ENCODE peak calls at places on chromosomes 12 and 14, in nine cellular contexts. U is AG10803, J is mesothelial cell of epicardium, H is esophagus squamous epithelium, F is mammary epithelial cell, K is astrocyte of the spinal cord, W is lung, O is OCI-LY7, S is RWPE1. C is an unnamed sample.

GRCh38 chr14:24190416-24190815 is 1.8 kb upstream of the IPO4 start:
- DNase-seq in O (no peak), F (no peak), H (no peak), J (no peak), K (no peak), S (no peak), U (no peak), W (no peak), C (no peak)

GRCh38 chr14:59679872-59680271 is 103.3 kb upstream of the CCDC175 start:
- DNase-seq in H (no peak), J (no peak), K (peak; percentile 22), O (no peak), S (no peak), U (peak; percentile 3), W (no peak), F (no peak), C (peak; percentile 21)

GRCh38 chr14:58245562-58245961 is 919 bp downstream of the PSMA3 start:
- DNase-seq in H (no peak), W (no peak), U (no peak), J (no peak), S (no peak), F (no peak), O (peak; percentile 27), K (no peak), C (peak; percentile 25)

GRCh38 chr14:78197088-78197487 is 26.9 kb downstream of the NRXN3 start:
- DNase-seq in J (no peak), W (no peak), H (no peak), O (no peak), S (no peak), U (no peak), F (no peak), K (no peak), C (no peak)

GRCh38 chr14:54252072-54252730 is 144.6 kb upstream of the CDKN3 start:
- DNase-seq in K (peak; percentile 91), U (peak; percentile 87), F (peak; percentile 88), O (no peak), S (peak; percentile 82), J (no peak), W (peak; percentile 42), H (no peak), C (peak; percentile 75)

GRCh38 chr12:110575326-110575725 is 7.8 kb downstream of the PPTC7 start:
- DNase-seq in O (no peak), F (no peak), W (no peak), S (no peak), H (no peak), U (no peak), J (no peak), K (no peak), C (no peak)

GRCh38 chr12:18683603-18684002 is 54.2 kb downstream of the PLCZ1 start:
- DNase-seq in K (peak; percentile 27), H (no peak), W (no peak), F (peak; percentile 77), S (peak; percentile 31), J (no peak), O (no peak), U (peak; percentile 65), C (peak; percentile 95)

GRCh38 chr14:94239416-94239815 is 53.7 kb downstream of the SERPINA10 start:
- DNase-seq in K (no peak), F (no peak), J (no peak), U (no peak), O (no peak), H (no peak), W (no peak), S (no peak), C (no peak)

GRCh38 chr14:80077262-80077661 is 134.0 kb downstream of the DIO2 start:
- DNase-seq in O (no peak), K (no peak), U (peak; percentile 53), H (no peak), F (no peak), W (no peak), S (no peak), J (no peak), C (no peak)

GRCh38 chr12:79615596-79616560 is 74.9 kb downstream of the PAWR start:
- DNase-seq in O (no peak), U (peak; percentile 50), W (no peak), S (no peak), J (no peak), K (no peak), H (no peak), F (peak; percentile 56), C (peak; percentile 76)

GRCh38 chr14:44316647-44317432 is 190.2 kb downstream of the FSCB start:
- DNase-seq in F (peak; percentile 96), H (no peak), O (no peak), W (no peak), S (peak; percentile 82), J (no peak), U (peak; percentile 53), K (peak; percentile 94), C (peak; percentile 99)

GRCh38 chr12:24034894-24035293 is 85.4 kb upstream of the SOX5 start:
- DNase-seq in S (no peak), K (no peak), H (no peak), O (no peak), W (no peak), F (no peak), U (no peak), J (no peak), C (no peak)

GRCh38 chr12:57039016-57039798 is 10.7 kb downstream of the MYO1A start:
- DNase-seq in J (no peak), S (no peak), F (no peak), H (no peak), W (no peak), K (no peak), O (no peak), U (no peak), C (no peak)

GRCh38 chr12:116954700-116955381 is 44.1 kb downstream of the FBXW8 start:
- DNase-seq in O (no peak), J (no peak), H (no peak), U (no peak), S (no peak), W (peak; percentile 46), F (no peak), K (no peak), C (no peak)

GRCh38 chr14:39023939-39024871 is 78.8 kb downstream of the SEC23A start:
- DNase-seq in O (no peak), W (no peak), S (no peak), K (no peak), J (no peak), U (no peak), H (no peak), F (no peak), C (no peak)

GRCh38 chr14:71426001-71426400 is 506.2 kb upstream of the RGS6 start:
- DNase-seq in U (no peak), J (no peak), F (no peak), W (no peak), S (no peak), K (no peak), H (no peak), O (no peak), C (no peak)

GRCh38 chr12:7162691-7163114 is 26.8 kb upstream of the PEX5 start:
- DNase-seq in F (peak; percentile 58), U (no peak), W (peak; percentile 52), S (peak; percentile 68), K (no peak), O (no peak), J (peak; percentile 62), H (no peak), C (peak; percentile 55)

GRCh38 chr14:99686557-99687283 is 2.6 kb downstream of the CYP46A1 start:
- DNase-seq in K (no peak), S (no peak), U (no peak), O (peak; percentile 85), F (no peak), J (peak; percentile 27), H (no peak), W (no peak), C (no peak)

GRCh38 chr12:69388371-69388770 is 28.8 kb downstream of the YEATS4 start:
- DNase-seq in K (peak; percentile 76), J (no peak), S (peak; percentile 8), F (peak; percentile 37), U (peak; percentile 77), W (no peak), O (peak; percentile 25), H (no peak), C (peak; percentile 67)

GRCh38 chr14:96088911-96089310 is 49.7 kb downstream of the C14orf132 start:
- DNase-seq in K (no peak), S (no peak), W (no peak), J (no peak), F (no peak), O (no peak), H (no peak), U (no peak), C (no peak)
- TF ChIP-seq CTCF in K (no peak), S (no peak), W (no peak), J (no peak), F (no peak), O (no peak), H (no peak), U (no peak), C (no peak)

GRCh38 chr12:14111230-14111865 is 129.9 kb upstream of the GRIN2B start:
- DNase-seq in J (no peak), F (no peak), S (peak; percentile 5), K (no peak), O (peak; percentile 96), W (no peak), U (no peak), H (no peak), C (no peak)
- TF ChIP-seq CTCF in J (no peak), F (no peak), S (no peak), K (no peak), O (peak; percentile 89), W (no peak), U (no peak), H (no peak), C (peak; percentile 5)

GRCh38 chr12:14751987-14752386 is 51.3 kb downstream of the WBP11 start:
- DNase-seq in O (no peak), S (no peak), W (no peak), U (no peak), K (no peak), J (no peak), F (peak; percentile 14), H (no peak), C (no peak)

DNA sequence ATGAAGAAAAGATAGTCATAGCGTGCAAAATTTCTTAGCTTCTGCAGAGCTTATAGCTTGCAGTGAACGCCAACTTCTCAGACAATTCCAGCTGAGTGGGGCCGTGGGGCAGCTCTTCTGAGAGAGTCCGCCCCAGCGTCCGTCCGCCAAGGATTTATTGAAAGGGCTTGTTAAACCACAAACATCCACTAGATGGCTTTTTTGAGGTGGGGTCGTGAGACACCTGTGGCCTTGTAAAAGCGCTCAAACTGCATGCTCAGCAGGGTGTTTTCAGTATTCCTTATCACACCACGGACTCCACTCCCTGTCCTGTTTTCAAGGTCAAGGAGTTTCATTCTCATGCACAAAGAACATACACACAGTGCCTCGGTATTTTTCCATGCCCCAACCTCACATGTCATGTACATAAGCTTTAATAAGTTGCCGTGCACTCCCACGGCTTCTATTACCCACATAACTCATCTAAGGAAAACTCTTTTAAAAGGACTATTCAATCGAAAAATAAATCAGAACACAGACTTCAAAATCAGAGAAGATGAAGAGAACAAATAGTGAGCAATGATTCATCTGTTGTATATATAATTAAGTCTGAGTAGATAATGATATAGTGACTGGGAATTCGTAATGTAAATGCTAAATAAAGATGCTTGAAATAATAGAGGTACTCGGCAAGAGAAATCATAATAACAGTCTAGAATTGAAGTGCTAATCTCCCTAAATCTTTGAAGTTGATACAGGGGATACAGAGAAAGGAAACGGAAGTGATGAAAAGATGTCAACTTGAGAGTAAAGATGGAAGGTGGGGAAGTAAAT is 46.7 kb downstream of the WBP11 start:
- DNase-seq in J (peak; percentile 42), O (no peak), W (no peak), U (no peak), K (no peak), S (no peak), H (no peak), F (no peak), C (no peak)
- TF ChIP-seq CTCF in J (peak; percentile 64), O (peak; percentile 67), W (no peak), U (peak; percentile 22), K (peak; percentile 42), S (no peak), H (no peak), F (no peak), C (peak; percentile 27)

GRCh38 chr12:98725481-98726247 is 80.6 kb downstream of the APAF1 start:
- DNase-seq in S (peak; percentile 57), K (peak; percentile 84), W (no peak), O (peak; percentile 56), F (peak; percentile 41), H (no peak), J (peak; percentile 59), U (peak; percentile 66), C (peak; percentile 45)
- TF ChIP-seq CTCF in S (peak; percentile 16), K (peak; percentile 77), W (no peak), O (peak; percentile 82), F (peak; percentile 47), H (no peak), J (peak; percentile 22), U (peak; percentile 65), C (peak; percentile 44)